ENCODE peak calls at places on chromosome 17, in six cellular contexts. B, H, I, C, X and O are unnamed samples.

GRCh38 chr17:65554568-65555223 is 6.8 kb downstream of the AXIN2 start:
- DNase-seq in B (no peak), I (no peak), H (no peak), X (peak; percentile 48), C (peak; percentile 50), O (no peak)

GRCh38 chr17:2183346-2183745 is 120.2 kb downstream of the SMG6 start:
- DNase-seq in I (no peak), B (no peak), H (no peak), C (peak; percentile 58), X (no peak), O (no peak)

GRCh38 chr17:64103751-64104364 is 26.1 kb downstream of the ERN1 start:
- DNase-seq in X (no peak), C (no peak), H (no peak), B (peak; percentile 63), I (no peak), O (no peak)

GRCh38 chr17:59365383-59365981 is 34.0 kb downstream of the YPEL2 start:
- DNase-seq in X (no peak), H (no peak), C (no peak), B (peak; percentile 35), I (no peak), O (no peak)

GRCh38 chr17:7239091-7240027 is at the start of gene PHF23:
- DNase-seq in C (peak; percentile 99), B (peak; percentile 99), H (peak; percentile 99), X (peak; percentile 100), I (peak; percentile 99), O (peak; percentile 100)

GRCh38 chr17:51258756-51259573 is 884 bp downstream of the MBTD1 start:
- DNase-seq in X (peak; percentile 55), H (peak; percentile 85), C (no peak), I (no peak), B (peak; percentile 52), O (no peak)

GRCh38 chr17:2854662-2855061 is 58.4 kb downstream of the RAP1GAP2 start:
- DNase-seq in B (peak; percentile 38), H (no peak), X (peak; percentile 37), C (no peak), I (peak; percentile 69), O (no peak)

GRCh38 chr17:62130739-62131138 is 65.7 kb upstream of the MED13 start:
- DNase-seq in H (no peak), C (no peak), I (no peak), B (no peak), X (no peak), O (no peak)

GRCh38 chr17:81349397-81350319 is 45.6 kb upstream of the BAHCC1 start:
- DNase-seq in C (peak; percentile 55), I (no peak), B (no peak), H (no peak), X (no peak), O (no peak)

GRCh38 chr17:10772425-10773380 is 31.2 kb downstream of the TMEM238L start:
- DNase-seq in H (no peak), X (peak; percentile 97), B (peak; percentile 24), I (peak; percentile 90), C (peak; percentile 8), O (no peak)

GRCh38 chr17:48002208-48002919 is 31.5 kb downstream of the CDK5RAP3 start:
- DNase-seq in X (no peak), I (no peak), H (no peak), B (peak; percentile 60), C (peak; percentile 70), O (no peak)

GRCh38 chr17:66850692-66851091 is 15.8 kb downstream of the CACNG5 start:
- DNase-seq in X (no peak), B (no peak), H (no peak), C (no peak), I (no peak), O (no peak)

GRCh38 chr17:37276475-37276874 is 99.3 kb upstream of the C17orf78 start:
- DNase-seq in X (no peak), C (no peak), I (no peak), B (no peak), H (no peak), O (no peak)

GRCh38 chr17:59487161-59487873 is 78.1 kb upstream of the DHX40 start:
- DNase-seq in C (no peak), I (no peak), X (no peak), H (no peak), B (no peak), O (no peak)

GRCh38 chr17:80364091-80364691 is 50.8 kb upstream of the ENDOV start:
- DNase-seq in X (no peak), C (peak; percentile 11), H (peak; percentile 70), I (no peak), B (peak; percentile 34), O (no peak)

GRCh38 chr17:82317394-82318168 is at the start of gene CD7:
- DNase-seq in C (no peak), I (no peak), B (no peak), H (peak; percentile 87), X (no peak), O (no peak)

GRCh38 chr17:50359005-50359699 is 13.2 kb downstream of the XYLT2 start:
- DNase-seq in C (no peak), H (no peak), I (peak; percentile 85), B (no peak), X (no peak), O (no peak)

GRCh38 chr17:60545465-60546191 is 19.6 kb upstream of the APPBP2 start:
- DNase-seq in B (no peak), X (no peak), C (no peak), I (no peak), H (no peak), O (no peak)

DNA sequence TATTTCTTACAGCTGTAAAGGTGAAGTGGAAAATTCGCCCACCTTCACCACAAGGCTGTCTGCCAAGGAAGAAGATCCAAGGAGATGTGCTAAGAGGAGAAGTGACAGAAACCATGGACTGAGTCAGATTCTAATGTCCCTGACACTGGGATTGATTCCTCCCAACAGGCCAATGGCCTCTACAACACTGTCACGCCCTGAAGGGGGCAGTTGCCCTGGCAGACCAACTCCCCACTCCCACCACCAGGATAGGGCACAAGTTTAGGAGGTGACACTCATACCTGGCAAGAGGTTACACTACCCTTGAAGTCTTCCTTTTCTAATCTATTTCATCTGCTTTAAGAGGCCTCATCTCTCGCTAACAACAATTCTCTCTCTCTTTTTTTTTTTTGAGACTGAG is 16.1 kb downstream of the PIP4K2B start:
- DNase-seq in H (no peak), C (no peak), X (no peak), I (no peak), B (no peak), O (no peak)
- TF ChIP-seq CTCF in H (no peak), C (no peak), X (no peak), I (no peak), B (no peak), O (no peak)

GRCh38 chr17:4045477-4045876 is 81.2 kb upstream of the ATP2A3 start:
- DNase-seq in I (no peak), X (no peak), B (no peak), H (no peak), C (no peak), O (no peak)
- H3K36me3 ChIP-seq in I (peaks cover 100% of the 10 kb centered on the region), X (peaks cover 54% of the 10 kb centered on the region), B (peaks cover 88% of the 10 kb centered on the region), H (peaks cover 100% of the 10 kb centered on the region), C (peaks cover 8% of the 10 kb centered on the region), O (peaks cover 100% of the 10 kb centered on the region)

DNA sequence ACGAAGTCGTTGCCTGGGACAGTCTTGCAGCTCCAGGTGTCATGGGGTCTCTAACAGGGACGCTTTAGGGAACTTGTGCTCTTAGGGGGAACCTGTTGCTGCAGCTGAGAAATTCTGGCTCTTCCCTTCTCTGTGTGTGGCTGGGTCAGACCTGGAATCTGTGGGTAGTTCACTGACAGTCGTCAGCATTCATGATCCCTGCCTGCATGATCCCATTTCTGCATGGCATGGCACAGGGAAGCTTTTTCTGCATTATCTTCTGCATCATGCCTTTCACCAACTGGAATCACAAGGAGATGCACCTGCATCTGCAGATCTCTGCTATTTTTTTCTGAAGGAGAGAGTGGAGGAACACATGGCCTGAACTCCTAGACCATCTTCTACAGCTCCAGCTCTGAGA is 85.6 kb downstream of the SOX9 start:
- DNase-seq in C (no peak), I (no peak), H (no peak), B (no peak), X (no peak), O (no peak)
- H3K27ac ChIP-seq in C (no peak overlapping the region), I (no peak overlapping the region), H (no peak overlapping the region), B (no peak overlapping the region), X (no peak overlapping the region), O (no peak overlapping the region)

GRCh38 chr17:40714473-40714872 is 10.9 kb upstream of the KRT24 start:
- DNase-seq in B (no peak), X (no peak), C (no peak), H (no peak), I (no peak), O (no peak)
- TF ChIP-seq CTCF in B (peak; percentile 40), X (no peak), C (no peak), H (no peak), I (no peak), O (no peak)

GRCh38 chr17:31888124-31888523 is 13.4 kb downstream of the UTP6 start:
- DNase-seq in I (no peak), B (peak; percentile 57), H (no peak), C (no peak), X (no peak), O (no peak)
- H3K36me3 ChIP-seq in I (peaks cover 100% of the 10 kb centered on the region), B (peaks cover 97% of the 10 kb centered on the region), H (peaks cover 97% of the 10 kb centered on the region), C (peaks cover 9% of the 10 kb centered on the region), X (peaks cover 30% of the 10 kb centered on the region), O (peaks cover 93% of the 10 kb centered on the region)

DNA sequence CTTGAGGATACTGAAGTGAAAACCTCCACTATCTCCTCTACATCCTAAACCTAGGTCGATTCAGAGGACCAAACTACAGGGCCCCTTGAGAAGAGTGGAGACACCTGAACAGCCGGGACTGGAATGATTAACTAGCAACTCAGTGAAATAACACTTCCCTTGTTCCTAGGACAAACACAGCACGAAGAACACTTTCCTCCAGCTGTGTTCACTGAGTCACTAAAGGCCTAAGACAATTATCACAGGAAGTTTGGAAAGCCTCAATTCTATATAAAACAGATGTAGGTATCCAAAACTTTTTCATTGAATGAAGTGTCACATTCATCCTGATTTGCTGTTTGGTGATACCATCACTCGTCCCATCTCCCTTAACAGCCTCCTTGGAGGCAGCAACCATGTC is 15.5 kb upstream of the CUEDC1 start:
- DNase-seq in H (no peak), C (no peak), B (no peak), I (no peak), X (peak; percentile 4), O (no peak)
- H3K27ac ChIP-seq in H (no peak overlapping the region), C (no peak overlapping the region), B (no peak overlapping the region), I (no peak overlapping the region), X (no peak overlapping the region), O (no peak overlapping the region)